ENCODE peak calls at places on chromosomes 11 and 22, in ten cellular contexts. E is BE2C; K is kidney; A is foreskin fibroblast; N is A549; L is CD8-positive, alpha-beta memory T cell; Z is bronchial epithelial cell; M is suprapubic skin; R is astrocyte; F is left lung. D is an unnamed sample.

GRCh38 chr11:118872403-118872821 is 11.3 kb upstream of the CXCR5 start:
- DNase-seq in E (no peak), K (no peak), A (no peak), N (no peak), L (peak), Z (no peak), M (no peak), R (no peak), F (no peak), D (no peak)

GRCh38 chr11:35390737-35391682 is 28.3 kb downstream of the SLC1A2 start:
- DNase-seq in E (no peak), K (no peak), A (peak), N (peak), L (no peak), Z (peak), M (no peak), R (peak), F (no peak), D (no peak)

GRCh38 chr22:46321387-46321775 is 14.1 kb upstream of the TRMU start:
- DNase-seq in E (no peak), K (no peak), A (no peak), N (no peak), L (no peak), Z (no peak), M (no peak), R (no peak), F (no peak), D (no peak)

GRCh38 chr11:126341760-126342161 is 13.7 kb upstream of the ST3GAL4 start:
- DNase-seq in E (peak), K (peak), A (peak), N (no peak), L (no peak), Z (peak), M (no peak), R (peak), F (no peak), D (no peak)

GRCh38 chr22:35315141-35315854 is 15.6 kb downstream of the TOM1 start:
- DNase-seq in E (no peak), K (no peak), A (no peak), N (no peak), L (no peak), Z (no peak), M (peak), R (no peak), F (peak), D (no peak)

GRCh38 chr22:24104307-24105017 is 76.8 kb upstream of the SUSD2 start:
- DNase-seq in E (no peak), K (peak), A (no peak), N (no peak), L (no peak), Z (no peak), M (peak), R (no peak), F (no peak), D (no peak)

GRCh38 chr11:31810779-31811647 is at the start of gene PAX6:
- DNase-seq in E (peak), K (peak), A (no peak), N (peak), L (peak), Z (peak), M (no peak), R (peak), F (peak), D (peak)

GRCh38 chr22:17161991-17162390 is 2.9 kb upstream of the HDHD5 start:
- DNase-seq in E (no peak), K (no peak), A (no peak), N (no peak), L (no peak), Z (no peak), M (no peak), R (no peak), F (no peak), D (no peak)

GRCh38 chr22:42608481-42609361 is 6.0 kb downstream of the POLDIP3 start:
- DNase-seq in E (no peak), K (peak), A (peak), N (no peak), L (no peak), Z (peak), M (no peak), R (peak), F (no peak), D (no peak)

GRCh38 chr22:47123006-47123826 is 360.8 kb downstream of the TBC1D22A start:
- DNase-seq in E (no peak), K (no peak), A (no peak), N (no peak), L (no peak), Z (peak), M (peak), R (no peak), F (no peak), D (peak)

GRCh38 chr22:23113067-23113846 is 28.5 kb downstream of the RSPH14 start:
- DNase-seq in E (peak), K (no peak), A (peak), N (no peak), L (no peak), Z (no peak), M (no peak), R (no peak), F (no peak), D (no peak)

GRCh38 chr22:44918166-44918924 is 91.5 kb downstream of the PHF21B start:
- DNase-seq in E (no peak), K (peak), A (no peak), N (no peak), L (no peak), Z (no peak), M (peak), R (no peak), F (peak), D (no peak)

DNA sequence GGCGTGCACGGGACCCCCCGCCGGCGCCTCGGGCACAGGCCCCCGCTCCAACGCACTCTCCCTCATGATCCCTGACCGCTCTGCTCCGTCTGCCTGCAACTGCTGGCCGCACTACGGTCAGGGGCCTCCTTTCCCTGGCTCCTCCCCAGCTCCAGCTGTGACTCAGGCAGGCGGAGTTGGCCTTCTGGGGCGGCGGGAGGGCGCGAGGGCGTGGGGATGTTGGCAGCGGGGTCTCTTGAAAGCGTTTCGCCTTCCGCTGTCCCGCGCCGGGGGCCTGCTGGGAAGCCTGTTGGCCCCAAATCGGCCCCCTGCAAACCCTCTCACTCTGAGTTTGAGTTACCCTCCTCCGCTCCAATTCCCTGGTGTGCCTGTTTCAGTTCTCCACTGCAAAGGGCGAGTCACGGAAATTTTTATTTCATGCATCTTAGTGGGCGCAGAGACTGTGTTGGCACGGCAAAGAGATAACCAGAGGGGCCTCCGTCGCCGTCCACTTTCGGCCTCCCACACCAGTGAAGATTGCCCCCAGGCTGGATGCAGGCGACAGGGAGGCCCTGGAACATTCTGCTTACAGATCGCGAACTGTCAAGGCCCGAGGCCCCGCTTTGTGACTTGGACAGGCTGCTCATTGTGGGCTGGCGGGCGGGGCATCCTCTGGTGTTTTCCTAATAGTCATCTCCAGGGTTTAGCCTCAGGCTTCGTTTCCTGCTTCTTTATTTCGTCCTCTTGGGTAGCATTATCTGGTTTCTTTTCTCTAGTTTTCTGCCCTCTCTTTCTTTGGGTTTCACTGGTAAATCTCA is at the start of gene CAVIN3:
- DNase-seq in E (no peak), K (peak), A (peak), N (peak), L (no peak), Z (peak), M (peak), R (peak), F (peak), D (no peak)
- H3K4me3 ChIP-seq in E (no peak), K (peak), A (peak), N (peak), L (no peak), Z (peak), M (peak), R (peak), F (peak), D (no peak)

GRCh38 chr11:8962827-8963226 is 1.4 kb downstream of the TMEM9B start:
- DNase-seq in E (no peak), K (no peak), A (no peak), N (no peak), L (no peak), Z (no peak), M (no peak), R (no peak), F (no peak), D (no peak)
- H3K4me3 ChIP-seq in E (no peak), K (peak), A (peak), N (peak), L (peak), Z (no peak), M (peak), R (peak), F (peak), D (peak)

DNA sequence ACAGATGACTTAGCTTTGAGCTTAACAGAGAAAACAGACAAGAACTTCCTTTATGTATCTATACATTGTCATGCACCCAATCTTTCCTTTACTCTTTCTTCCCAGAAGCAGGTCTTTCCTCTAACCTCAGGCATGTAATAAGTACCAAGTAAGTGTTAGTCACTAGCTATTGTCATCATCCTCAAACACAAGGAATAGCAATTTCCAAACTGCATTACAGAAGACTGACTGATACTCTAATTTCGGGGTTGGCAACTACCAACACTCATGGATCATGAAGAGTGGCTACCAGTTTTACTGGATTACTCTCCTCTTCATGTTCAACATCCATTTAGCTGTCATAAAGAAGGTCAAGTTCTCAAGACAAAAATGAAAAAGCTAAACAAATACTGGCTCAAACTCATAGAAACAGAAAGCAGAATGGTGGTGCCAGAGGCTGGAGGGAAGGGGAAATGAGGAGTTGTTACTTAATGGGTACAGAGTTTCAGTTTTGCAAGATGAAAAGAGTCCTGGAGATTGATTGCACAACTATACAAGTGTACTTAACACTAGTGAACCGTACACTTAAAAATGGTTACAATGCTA is 111.6 kb downstream of the SIK3 start:
- DNase-seq in E (no peak), K (no peak), A (peak), N (no peak), L (no peak), Z (peak), M (no peak), R (peak), F (no peak), D (peak)
- H3K4me3 ChIP-seq in E (no peak), K (no peak), A (peak), N (no peak), L (no peak), Z (no peak), M (no peak), R (peak), F (peak), D (no peak)

GRCh38 chr22:37505989-37506388 is 13.2 kb downstream of the CARD10 start:
- DNase-seq in E (no peak), K (no peak), A (no peak), N (no peak), L (no peak), Z (no peak), M (no peak), R (no peak), F (no peak), D (no peak)
- H3K4me3 ChIP-seq in E (no peak), K (no peak), A (no peak), N (no peak), L (no peak), Z (no peak), M (no peak), R (no peak), F (no peak), D (no peak)

DNA sequence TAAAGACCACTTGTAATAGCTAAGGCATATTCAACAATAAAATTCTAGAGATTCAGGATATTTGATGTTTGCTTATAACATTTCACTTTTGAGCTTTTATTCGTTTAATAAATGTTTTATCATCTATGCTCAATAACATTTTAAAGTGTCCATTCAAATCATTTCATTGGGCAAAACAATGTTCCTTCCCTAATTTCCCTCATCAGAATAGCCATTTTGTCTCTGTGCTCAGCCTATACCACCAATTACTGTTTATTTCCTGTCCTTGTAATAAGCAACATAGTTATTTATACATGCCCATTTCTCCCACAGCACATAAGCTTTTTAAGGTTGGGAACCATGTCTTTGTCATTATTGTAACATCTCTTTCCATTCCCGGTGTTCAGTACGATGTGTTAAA is 1.3 kb upstream of the SC5D start:
- DNase-seq in E (no peak), K (no peak), A (no peak), N (no peak), L (no peak), Z (no peak), M (no peak), R (no peak), F (no peak), D (no peak)
- H3K4me3 ChIP-seq in E (no peak), K (no peak), A (no peak), N (no peak), L (no peak), Z (no peak), M (no peak), R (no peak), F (no peak), D (no peak)

GRCh38 chr11:60455531-60456042 is at the start of gene MS4A1:
- DNase-seq in E (no peak), K (no peak), A (no peak), N (no peak), L (no peak), Z (no peak), M (no peak), R (no peak), F (no peak), D (no peak)

GRCh38 chr11:60457576-60457975 is 1.9 kb downstream of the MS4A1 start:
- DNase-seq in E (no peak), K (no peak), A (no peak), N (no peak), L (no peak), Z (no peak), M (no peak), R (no peak), F (no peak), D (no peak)

GRCh38 chr11:60459345-60459744 is 3.7 kb downstream of the MS4A1 start:
- DNase-seq in E (no peak), K (no peak), A (no peak), N (no peak), L (no peak), Z (no peak), M (no peak), R (no peak), F (no peak), D (no peak)

DNA sequence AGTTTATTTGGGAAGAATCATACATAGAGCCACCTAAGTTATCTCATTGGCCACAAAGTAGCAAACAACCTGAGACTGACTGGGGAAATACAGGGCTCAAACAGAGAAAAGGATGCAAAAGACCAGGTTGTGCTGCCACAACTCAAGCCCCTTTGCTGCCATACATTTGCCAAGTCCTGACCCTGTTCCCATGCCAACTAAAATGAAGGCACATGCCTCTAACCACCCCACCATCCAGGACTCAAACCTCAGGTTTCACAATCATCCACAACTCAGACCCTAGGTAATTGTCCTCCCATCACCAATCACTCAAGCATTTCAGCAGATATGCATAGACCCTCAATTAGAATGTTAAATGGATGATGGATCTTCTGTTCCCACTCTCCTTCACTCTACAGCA is 1.4 kb upstream of the MS4A1 start:
- DNase-seq in E (no peak), K (no peak), A (no peak), N (no peak), L (no peak), Z (no peak), M (no peak), R (no peak), F (no peak), D (no peak)
- H3K4me3 ChIP-seq in E (no peak), K (no peak), A (no peak), N (no peak), L (no peak), Z (no peak), M (no peak), R (no peak), F (no peak), D (no peak)

DNA sequence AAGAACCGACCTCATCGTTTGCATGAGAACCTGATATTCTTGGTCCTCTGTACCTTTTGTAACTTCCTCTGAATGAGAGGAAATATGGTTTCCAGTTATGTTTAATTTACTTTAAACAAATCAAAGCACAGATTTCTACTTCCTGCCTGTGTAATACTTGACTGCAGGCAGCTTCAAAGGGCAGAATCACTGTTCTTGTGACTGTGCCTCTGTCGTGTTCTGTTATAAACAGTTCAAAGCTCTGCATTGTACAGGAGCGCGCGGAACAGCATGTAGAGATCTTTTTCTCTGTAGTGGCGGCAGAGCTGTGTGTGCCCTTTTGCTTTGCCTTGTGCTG is 73.2 kb upstream of the CLDN5 start:
- DNase-seq in E (no peak), K (no peak), A (no peak), N (no peak), L (no peak), Z (no peak), M (peak), R (no peak), F (no peak), D (peak)
- H3K4me3 ChIP-seq in E (no peak), K (no peak), A (no peak), N (no peak), L (no peak), Z (no peak), M (no peak), R (no peak), F (no peak), D (no peak)